ENCODE peak calls at places on chromosome 3, in nine cellular contexts. One of them, this sample, is unnamed.

GRCh38 chr3:129318921-129319320 is 40.3 kb downstream of the HMCES start:
- DNase-seq in iris pigment epithelial cell: no peak
- DNase-seq in GM03348: no peak
- DNase-seq in stimulated activated CD8-positive, alpha-beta memory T cell treated with anti-CD3 and anti-CD28 coated beads, Interleukin-12 subunit alpha, Interleukin-12 subunit beta, amount 100 ng/mL, for 4 hours: no peak
- DNase-seq in NCI-H460: no peak
- DNase-seq in iPS DF 19.7: no peak
- DNase-seq in activated CD4-positive, alpha-beta memory T cell treated with anti-CD3 and anti-CD28 coated beads, Interleukin-2, amount 10 ng/mL, durations not matched to agents 7 days and 5 days: no peak
- DNase-seq in posterior cingulate gyrus: no peak
- DNase-seq in hepatocyte: no peak
- DNase-seq in this sample: no peak

GRCh38 chr3:109081746-109082510 is 36.0 kb downstream of the MORC1 start:
- DNase-seq in iris pigment epithelial cell: peak
- DNase-seq in GM03348: peak
- DNase-seq in stimulated activated CD8-positive, alpha-beta memory T cell treated with anti-CD3 and anti-CD28 coated beads, Interleukin-12 subunit alpha, Interleukin-12 subunit beta, amount 100 ng/mL, for 4 hours: no peak
- DNase-seq in NCI-H460: no peak
- DNase-seq in iPS DF 19.7: peak
- DNase-seq in activated CD4-positive, alpha-beta memory T cell treated with anti-CD3 and anti-CD28 coated beads, Interleukin-2, amount 10 ng/mL, durations not matched to agents 7 days and 5 days: peak
- DNase-seq in posterior cingulate gyrus: no peak
- DNase-seq in hepatocyte: peak
- DNase-seq in this sample: peak

GRCh38 chr3:136883967-136884720 is 22.1 kb downstream of the NCK1 start:
- DNase-seq in iris pigment epithelial cell: no peak
- DNase-seq in GM03348: no peak
- DNase-seq in stimulated activated CD8-positive, alpha-beta memory T cell treated with anti-CD3 and anti-CD28 coated beads, Interleukin-12 subunit alpha, Interleukin-12 subunit beta, amount 100 ng/mL, for 4 hours: no peak
- DNase-seq in NCI-H460: no peak
- DNase-seq in iPS DF 19.7: no peak
- DNase-seq in activated CD4-positive, alpha-beta memory T cell treated with anti-CD3 and anti-CD28 coated beads, Interleukin-2, amount 10 ng/mL, durations not matched to agents 7 days and 5 days: no peak
- DNase-seq in posterior cingulate gyrus: no peak
- DNase-seq in hepatocyte: no peak
- DNase-seq in this sample: no peak

GRCh38 chr3:43723121-43723734 is 32.5 kb downstream of the ABHD5 start:
- DNase-seq in iris pigment epithelial cell: peak
- DNase-seq in GM03348: no peak
- DNase-seq in stimulated activated CD8-positive, alpha-beta memory T cell treated with anti-CD3 and anti-CD28 coated beads, Interleukin-12 subunit alpha, Interleukin-12 subunit beta, amount 100 ng/mL, for 4 hours: no peak
- DNase-seq in NCI-H460: no peak
- DNase-seq in iPS DF 19.7: no peak
- DNase-seq in activated CD4-positive, alpha-beta memory T cell treated with anti-CD3 and anti-CD28 coated beads, Interleukin-2, amount 10 ng/mL, durations not matched to agents 7 days and 5 days: no peak
- DNase-seq in posterior cingulate gyrus: no peak
- DNase-seq in hepatocyte: no peak
- DNase-seq in this sample: no peak

GRCh38 chr3:126550488-126551051 is 8.2 kb downstream of the C3orf22 start:
- DNase-seq in iris pigment epithelial cell: no peak
- DNase-seq in GM03348: no peak
- DNase-seq in stimulated activated CD8-positive, alpha-beta memory T cell treated with anti-CD3 and anti-CD28 coated beads, Interleukin-12 subunit alpha, Interleukin-12 subunit beta, amount 100 ng/mL, for 4 hours: no peak
- DNase-seq in NCI-H460: no peak
- DNase-seq in iPS DF 19.7: no peak
- DNase-seq in activated CD4-positive, alpha-beta memory T cell treated with anti-CD3 and anti-CD28 coated beads, Interleukin-2, amount 10 ng/mL, durations not matched to agents 7 days and 5 days: peak
- DNase-seq in posterior cingulate gyrus: no peak
- DNase-seq in hepatocyte: no peak
- DNase-seq in this sample: no peak

GRCh38 chr3:47586746-47587145 is 8.1 kb upstream of the CSPG5 start:
- DNase-seq in iris pigment epithelial cell: no peak
- DNase-seq in GM03348: no peak
- DNase-seq in stimulated activated CD8-positive, alpha-beta memory T cell treated with anti-CD3 and anti-CD28 coated beads, Interleukin-12 subunit alpha, Interleukin-12 subunit beta, amount 100 ng/mL, for 4 hours: no peak
- DNase-seq in NCI-H460: no peak
- DNase-seq in iPS DF 19.7: no peak
- DNase-seq in activated CD4-positive, alpha-beta memory T cell treated with anti-CD3 and anti-CD28 coated beads, Interleukin-2, amount 10 ng/mL, durations not matched to agents 7 days and 5 days: no peak
- DNase-seq in posterior cingulate gyrus: no peak
- DNase-seq in hepatocyte: no peak
- DNase-seq in this sample: no peak

GRCh38 chr3:151443583-151443982 is 17.3 kb downstream of the IGSF10 start:
- DNase-seq in iris pigment epithelial cell: peak
- DNase-seq in GM03348: no peak
- DNase-seq in stimulated activated CD8-positive, alpha-beta memory T cell treated with anti-CD3 and anti-CD28 coated beads, Interleukin-12 subunit alpha, Interleukin-12 subunit beta, amount 100 ng/mL, for 4 hours: no peak
- DNase-seq in NCI-H460: no peak
- DNase-seq in iPS DF 19.7: no peak
- DNase-seq in activated CD4-positive, alpha-beta memory T cell treated with anti-CD3 and anti-CD28 coated beads, Interleukin-2, amount 10 ng/mL, durations not matched to agents 7 days and 5 days: no peak
- DNase-seq in posterior cingulate gyrus: no peak
- DNase-seq in hepatocyte: peak
- DNase-seq in this sample: no peak

GRCh38 chr3:54733079-54733478 is 194.8 kb downstream of the LRTM1 start:
- DNase-seq in iris pigment epithelial cell: no peak
- DNase-seq in GM03348: no peak
- DNase-seq in stimulated activated CD8-positive, alpha-beta memory T cell treated with anti-CD3 and anti-CD28 coated beads, Interleukin-12 subunit alpha, Interleukin-12 subunit beta, amount 100 ng/mL, for 4 hours: no peak
- DNase-seq in NCI-H460: no peak
- DNase-seq in iPS DF 19.7: no peak
- DNase-seq in activated CD4-positive, alpha-beta memory T cell treated with anti-CD3 and anti-CD28 coated beads, Interleukin-2, amount 10 ng/mL, durations not matched to agents 7 days and 5 days: no peak
- DNase-seq in posterior cingulate gyrus: no peak
- DNase-seq in hepatocyte: no peak
- DNase-seq in this sample: no peak

GRCh38 chr3:190122198-190122771 is 1.6 kb upstream of the P3H2 start:
- DNase-seq in iris pigment epithelial cell: peak
- DNase-seq in GM03348: peak
- DNase-seq in stimulated activated CD8-positive, alpha-beta memory T cell treated with anti-CD3 and anti-CD28 coated beads, Interleukin-12 subunit alpha, Interleukin-12 subunit beta, amount 100 ng/mL, for 4 hours: no peak
- DNase-seq in NCI-H460: peak
- DNase-seq in iPS DF 19.7: no peak
- DNase-seq in activated CD4-positive, alpha-beta memory T cell treated with anti-CD3 and anti-CD28 coated beads, Interleukin-2, amount 10 ng/mL, durations not matched to agents 7 days and 5 days: no peak
- DNase-seq in posterior cingulate gyrus: no peak
- DNase-seq in hepatocyte: no peak
- DNase-seq in this sample: no peak

GRCh38 chr3:136281966-136282554 is 31.9 kb downstream of the PCCB start:
- DNase-seq in iris pigment epithelial cell: peak
- DNase-seq in GM03348: no peak
- DNase-seq in stimulated activated CD8-positive, alpha-beta memory T cell treated with anti-CD3 and anti-CD28 coated beads, Interleukin-12 subunit alpha, Interleukin-12 subunit beta, amount 100 ng/mL, for 4 hours: no peak
- DNase-seq in NCI-H460: no peak
- DNase-seq in iPS DF 19.7: no peak
- DNase-seq in activated CD4-positive, alpha-beta memory T cell treated with anti-CD3 and anti-CD28 coated beads, Interleukin-2, amount 10 ng/mL, durations not matched to agents 7 days and 5 days: no peak
- DNase-seq in posterior cingulate gyrus: no peak
- DNase-seq in hepatocyte: no peak
- DNase-seq in this sample: peak

GRCh38 chr3:37526511-37526910 is 335.2 kb upstream of the CTDSPL start:
- DNase-seq in iris pigment epithelial cell: peak
- DNase-seq in GM03348: peak
- DNase-seq in stimulated activated CD8-positive, alpha-beta memory T cell treated with anti-CD3 and anti-CD28 coated beads, Interleukin-12 subunit alpha, Interleukin-12 subunit beta, amount 100 ng/mL, for 4 hours: no peak
- DNase-seq in NCI-H460: no peak
- DNase-seq in iPS DF 19.7: no peak
- DNase-seq in activated CD4-positive, alpha-beta memory T cell treated with anti-CD3 and anti-CD28 coated beads, Interleukin-2, amount 10 ng/mL, durations not matched to agents 7 days and 5 days: no peak
- DNase-seq in posterior cingulate gyrus: no peak
- DNase-seq in hepatocyte: no peak
- DNase-seq in this sample: no peak

GRCh38 chr3:111998661-111999641 is at the start of gene TAGLN3:
- DNase-seq in iris pigment epithelial cell: peak
- DNase-seq in GM03348: peak
- DNase-seq in stimulated activated CD8-positive, alpha-beta memory T cell treated with anti-CD3 and anti-CD28 coated beads, Interleukin-12 subunit alpha, Interleukin-12 subunit beta, amount 100 ng/mL, for 4 hours: no peak
- DNase-seq in NCI-H460: no peak
- DNase-seq in iPS DF 19.7: no peak
- DNase-seq in activated CD4-positive, alpha-beta memory T cell treated with anti-CD3 and anti-CD28 coated beads, Interleukin-2, amount 10 ng/mL, durations not matched to agents 7 days and 5 days: no peak
- DNase-seq in posterior cingulate gyrus: peak
- DNase-seq in hepatocyte: peak
- DNase-seq in this sample: peak

GRCh38 chr3:197028711-197029510 is 706 bp downstream of the MELTF start:
- DNase-seq in iris pigment epithelial cell: no peak
- DNase-seq in GM03348: peak
- DNase-seq in stimulated activated CD8-positive, alpha-beta memory T cell treated with anti-CD3 and anti-CD28 coated beads, Interleukin-12 subunit alpha, Interleukin-12 subunit beta, amount 100 ng/mL, for 4 hours: no peak
- DNase-seq in NCI-H460: no peak
- DNase-seq in iPS DF 19.7: no peak
- DNase-seq in activated CD4-positive, alpha-beta memory T cell treated with anti-CD3 and anti-CD28 coated beads, Interleukin-2, amount 10 ng/mL, durations not matched to agents 7 days and 5 days: no peak
- DNase-seq in posterior cingulate gyrus: no peak
- DNase-seq in hepatocyte: no peak
- DNase-seq in this sample: peak

GRCh38 chr3:56323986-56324420 is 144.3 kb downstream of the ERC2 start:
- DNase-seq in iris pigment epithelial cell: peak
- DNase-seq in GM03348: peak
- DNase-seq in stimulated activated CD8-positive, alpha-beta memory T cell treated with anti-CD3 and anti-CD28 coated beads, Interleukin-12 subunit alpha, Interleukin-12 subunit beta, amount 100 ng/mL, for 4 hours: no peak
- DNase-seq in NCI-H460: no peak
- DNase-seq in iPS DF 19.7: no peak
- DNase-seq in activated CD4-positive, alpha-beta memory T cell treated with anti-CD3 and anti-CD28 coated beads, Interleukin-2, amount 10 ng/mL, durations not matched to agents 7 days and 5 days: no peak
- DNase-seq in posterior cingulate gyrus: no peak
- DNase-seq in hepatocyte: peak
- DNase-seq in this sample: no peak

GRCh38 chr3:45988804-45989203 is 6.8 kb downstream of the FYCO1 start:
- DNase-seq in iris pigment epithelial cell: peak
- DNase-seq in GM03348: peak
- DNase-seq in stimulated activated CD8-positive, alpha-beta memory T cell treated with anti-CD3 and anti-CD28 coated beads, Interleukin-12 subunit alpha, Interleukin-12 subunit beta, amount 100 ng/mL, for 4 hours: no peak
- DNase-seq in NCI-H460: no peak
- DNase-seq in iPS DF 19.7: no peak
- DNase-seq in activated CD4-positive, alpha-beta memory T cell treated with anti-CD3 and anti-CD28 coated beads, Interleukin-2, amount 10 ng/mL, durations not matched to agents 7 days and 5 days: no peak
- DNase-seq in posterior cingulate gyrus: no peak
- DNase-seq in hepatocyte: peak
- DNase-seq in this sample: no peak

GRCh38 chr3:17433866-17434265 is 308.6 kb downstream of the TBC1D5 start:
- DNase-seq in iris pigment epithelial cell: no peak
- DNase-seq in GM03348: no peak
- DNase-seq in stimulated activated CD8-positive, alpha-beta memory T cell treated with anti-CD3 and anti-CD28 coated beads, Interleukin-12 subunit alpha, Interleukin-12 subunit beta, amount 100 ng/mL, for 4 hours: no peak
- DNase-seq in NCI-H460: no peak
- DNase-seq in iPS DF 19.7: no peak
- DNase-seq in activated CD4-positive, alpha-beta memory T cell treated with anti-CD3 and anti-CD28 coated beads, Interleukin-2, amount 10 ng/mL, durations not matched to agents 7 days and 5 days: no peak
- DNase-seq in posterior cingulate gyrus: no peak
- DNase-seq in hepatocyte: no peak
- DNase-seq in this sample: no peak

GRCh38 chr3:113533534-113533892 is 1.2 kb downstream of the SIDT1 start:
- DNase-seq in iris pigment epithelial cell: no peak
- DNase-seq in GM03348: no peak
- DNase-seq in stimulated activated CD8-positive, alpha-beta memory T cell treated with anti-CD3 and anti-CD28 coated beads, Interleukin-12 subunit alpha, Interleukin-12 subunit beta, amount 100 ng/mL, for 4 hours: no peak
- DNase-seq in NCI-H460: no peak
- DNase-seq in iPS DF 19.7: no peak
- DNase-seq in activated CD4-positive, alpha-beta memory T cell treated with anti-CD3 and anti-CD28 coated beads, Interleukin-2, amount 10 ng/mL, durations not matched to agents 7 days and 5 days: peak
- DNase-seq in posterior cingulate gyrus: no peak
- DNase-seq in hepatocyte: no peak
- DNase-seq in this sample: peak

GRCh38 chr3:179333084-179333483 is 10.3 kb downstream of the ZNF639 start:
- DNase-seq in iris pigment epithelial cell: no peak
- DNase-seq in GM03348: no peak
- DNase-seq in stimulated activated CD8-positive, alpha-beta memory T cell treated with anti-CD3 and anti-CD28 coated beads, Interleukin-12 subunit alpha, Interleukin-12 subunit beta, amount 100 ng/mL, for 4 hours: no peak
- DNase-seq in NCI-H460: no peak
- DNase-seq in iPS DF 19.7: no peak
- DNase-seq in activated CD4-positive, alpha-beta memory T cell treated with anti-CD3 and anti-CD28 coated beads, Interleukin-2, amount 10 ng/mL, durations not matched to agents 7 days and 5 days: no peak
- DNase-seq in posterior cingulate gyrus: no peak
- DNase-seq in hepatocyte: no peak
- DNase-seq in this sample: no peak

GRCh38 chr3:30091611-30092135 is 514.7 kb upstream of the TGFBR2 start:
- DNase-seq in iris pigment epithelial cell: no peak
- DNase-seq in GM03348: no peak
- DNase-seq in stimulated activated CD8-positive, alpha-beta memory T cell treated with anti-CD3 and anti-CD28 coated beads, Interleukin-12 subunit alpha, Interleukin-12 subunit beta, amount 100 ng/mL, for 4 hours: no peak
- DNase-seq in NCI-H460: no peak
- DNase-seq in iPS DF 19.7: no peak
- DNase-seq in activated CD4-positive, alpha-beta memory T cell treated with anti-CD3 and anti-CD28 coated beads, Interleukin-2, amount 10 ng/mL, durations not matched to agents 7 days and 5 days: no peak
- DNase-seq in posterior cingulate gyrus: no peak
- DNase-seq in hepatocyte: no peak
- DNase-seq in this sample: no peak

GRCh38 chr3:168624892-168625291 is 529.2 kb upstream of the GOLIM4 start:
- DNase-seq in iris pigment epithelial cell: no peak
- DNase-seq in GM03348: no peak
- DNase-seq in stimulated activated CD8-positive, alpha-beta memory T cell treated with anti-CD3 and anti-CD28 coated beads, Interleukin-12 subunit alpha, Interleukin-12 subunit beta, amount 100 ng/mL, for 4 hours: no peak
- DNase-seq in NCI-H460: no peak
- DNase-seq in iPS DF 19.7: no peak
- DNase-seq in activated CD4-positive, alpha-beta memory T cell treated with anti-CD3 and anti-CD28 coated beads, Interleukin-2, amount 10 ng/mL, durations not matched to agents 7 days and 5 days: no peak
- DNase-seq in posterior cingulate gyrus: no peak
- DNase-seq in hepatocyte: no peak
- DNase-seq in this sample: no peak

GRCh38 chr3:27880969-27881892 is 159.1 kb upstream of the EOMES start:
- DNase-seq in iris pigment epithelial cell: no peak
- DNase-seq in GM03348: no peak
- DNase-seq in stimulated activated CD8-positive, alpha-beta memory T cell treated with anti-CD3 and anti-CD28 coated beads, Interleukin-12 subunit alpha, Interleukin-12 subunit beta, amount 100 ng/mL, for 4 hours: no peak
- DNase-seq in NCI-H460: no peak
- DNase-seq in iPS DF 19.7: no peak
- DNase-seq in activated CD4-positive, alpha-beta memory T cell treated with anti-CD3 and anti-CD28 coated beads, Interleukin-2, amount 10 ng/mL, durations not matched to agents 7 days and 5 days: peak
- DNase-seq in posterior cingulate gyrus: no peak
- DNase-seq in hepatocyte: no peak
- DNase-seq in this sample: no peak

GRCh38 chr3:127421943-127422662 is 134.3 kb upstream of the PRR20G start:
- DNase-seq in iris pigment epithelial cell: no peak
- DNase-seq in GM03348: no peak
- DNase-seq in stimulated activated CD8-positive, alpha-beta memory T cell treated with anti-CD3 and anti-CD28 coated beads, Interleukin-12 subunit alpha, Interleukin-12 subunit beta, amount 100 ng/mL, for 4 hours: no peak
- DNase-seq in NCI-H460: no peak
- DNase-seq in iPS DF 19.7: no peak
- DNase-seq in activated CD4-positive, alpha-beta memory T cell treated with anti-CD3 and anti-CD28 coated beads, Interleukin-2, amount 10 ng/mL, durations not matched to agents 7 days and 5 days: no peak
- DNase-seq in posterior cingulate gyrus: no peak
- DNase-seq in hepatocyte: no peak
- DNase-seq in this sample: peak

GRCh38 chr3:67593761-67594234 is 60.6 kb downstream of the SUCLG2 start:
- DNase-seq in iris pigment epithelial cell: peak
- DNase-seq in GM03348: peak
- DNase-seq in stimulated activated CD8-positive, alpha-beta memory T cell treated with anti-CD3 and anti-CD28 coated beads, Interleukin-12 subunit alpha, Interleukin-12 subunit beta, amount 100 ng/mL, for 4 hours: no peak
- DNase-seq in NCI-H460: no peak
- DNase-seq in iPS DF 19.7: peak
- DNase-seq in activated CD4-positive, alpha-beta memory T cell treated with anti-CD3 and anti-CD28 coated beads, Interleukin-2, amount 10 ng/mL, durations not matched to agents 7 days and 5 days: no peak
- DNase-seq in posterior cingulate gyrus: no peak
- DNase-seq in hepatocyte: no peak
- DNase-seq in this sample: no peak

GRCh38 chr3:42713747-42714146 is 11.1 kb upstream of the HHATL start:
- DNase-seq in iris pigment epithelial cell: no peak
- DNase-seq in GM03348: no peak
- DNase-seq in stimulated activated CD8-positive, alpha-beta memory T cell treated with anti-CD3 and anti-CD28 coated beads, Interleukin-12 subunit alpha, Interleukin-12 subunit beta, amount 100 ng/mL, for 4 hours: no peak
- DNase-seq in NCI-H460: no peak
- DNase-seq in iPS DF 19.7: no peak
- DNase-seq in activated CD4-positive, alpha-beta memory T cell treated with anti-CD3 and anti-CD28 coated beads, Interleukin-2, amount 10 ng/mL, durations not matched to agents 7 days and 5 days: no peak
- DNase-seq in posterior cingulate gyrus: no peak
- DNase-seq in hepatocyte: no peak
- DNase-seq in this sample: no peak

GRCh38 chr3:126472277-126473006 is 3.2 kb downstream of the ZXDC start:
- DNase-seq in iris pigment epithelial cell: peak
- DNase-seq in GM03348: peak
- DNase-seq in stimulated activated CD8-positive, alpha-beta memory T cell treated with anti-CD3 and anti-CD28 coated beads, Interleukin-12 subunit alpha, Interleukin-12 subunit beta, amount 100 ng/mL, for 4 hours: no peak
- DNase-seq in NCI-H460: peak
- DNase-seq in iPS DF 19.7: no peak
- DNase-seq in activated CD4-positive, alpha-beta memory T cell treated with anti-CD3 and anti-CD28 coated beads, Interleukin-2, amount 10 ng/mL, durations not matched to agents 7 days and 5 days: no peak
- DNase-seq in posterior cingulate gyrus: no peak
- DNase-seq in hepatocyte: peak
- DNase-seq in this sample: no peak

GRCh38 chr3:46824561-46824960 is 38.7 kb downstream of the MYL3 start:
- DNase-seq in iris pigment epithelial cell: no peak
- DNase-seq in GM03348: no peak
- DNase-seq in stimulated activated CD8-positive, alpha-beta memory T cell treated with anti-CD3 and anti-CD28 coated beads, Interleukin-12 subunit alpha, Interleukin-12 subunit beta, amount 100 ng/mL, for 4 hours: no peak
- DNase-seq in NCI-H460: no peak
- DNase-seq in iPS DF 19.7: no peak
- DNase-seq in activated CD4-positive, alpha-beta memory T cell treated with anti-CD3 and anti-CD28 coated beads, Interleukin-2, amount 10 ng/mL, durations not matched to agents 7 days and 5 days: no peak
- DNase-seq in posterior cingulate gyrus: no peak
- DNase-seq in hepatocyte: no peak
- DNase-seq in this sample: no peak

GRCh38 chr3:142888099-142888483 is 792 bp downstream of the PCOLCE2 start:
- DNase-seq in iris pigment epithelial cell: peak
- DNase-seq in GM03348: peak
- DNase-seq in stimulated activated CD8-positive, alpha-beta memory T cell treated with anti-CD3 and anti-CD28 coated beads, Interleukin-12 subunit alpha, Interleukin-12 subunit beta, amount 100 ng/mL, for 4 hours: no peak
- DNase-seq in NCI-H460: peak
- DNase-seq in iPS DF 19.7: no peak
- DNase-seq in activated CD4-positive, alpha-beta memory T cell treated with anti-CD3 and anti-CD28 coated beads, Interleukin-2, amount 10 ng/mL, durations not matched to agents 7 days and 5 days: no peak
- DNase-seq in posterior cingulate gyrus: no peak
- DNase-seq in hepatocyte: peak
- DNase-seq in this sample: no peak

GRCh38 chr3:177681852-177682251 is 484.6 kb upstream of the TBL1XR1 start:
- DNase-seq in iris pigment epithelial cell: no peak
- DNase-seq in GM03348: no peak
- DNase-seq in stimulated activated CD8-positive, alpha-beta memory T cell treated with anti-CD3 and anti-CD28 coated beads, Interleukin-12 subunit alpha, Interleukin-12 subunit beta, amount 100 ng/mL, for 4 hours: no peak
- DNase-seq in NCI-H460: no peak
- DNase-seq in iPS DF 19.7: no peak
- DNase-seq in activated CD4-positive, alpha-beta memory T cell treated with anti-CD3 and anti-CD28 coated beads, Interleukin-2, amount 10 ng/mL, durations not matched to agents 7 days and 5 days: no peak
- DNase-seq in posterior cingulate gyrus: no peak
- DNase-seq in hepatocyte: no peak
- DNase-seq in this sample: no peak

GRCh38 chr3:139541898-139542288 is 2.4 kb upstream of the RBP1 start:
- DNase-seq in iris pigment epithelial cell: no peak
- DNase-seq in GM03348: no peak
- DNase-seq in stimulated activated CD8-positive, alpha-beta memory T cell treated with anti-CD3 and anti-CD28 coated beads, Interleukin-12 subunit alpha, Interleukin-12 subunit beta, amount 100 ng/mL, for 4 hours: no peak
- DNase-seq in NCI-H460: no peak
- DNase-seq in iPS DF 19.7: no peak
- DNase-seq in activated CD4-positive, alpha-beta memory T cell treated with anti-CD3 and anti-CD28 coated beads, Interleukin-2, amount 10 ng/mL, durations not matched to agents 7 days and 5 days: no peak
- DNase-seq in posterior cingulate gyrus: no peak
- DNase-seq in hepatocyte: no peak
- DNase-seq in this sample: no peak

GRCh38 chr3:108091498-108092259 is 848 bp upstream of the CD47 start:
- DNase-seq in iris pigment epithelial cell: no peak
- DNase-seq in GM03348: no peak
- DNase-seq in stimulated activated CD8-positive, alpha-beta memory T cell treated with anti-CD3 and anti-CD28 coated beads, Interleukin-12 subunit alpha, Interleukin-12 subunit beta, amount 100 ng/mL, for 4 hours: no peak
- DNase-seq in NCI-H460: no peak
- DNase-seq in iPS DF 19.7: no peak
- DNase-seq in activated CD4-positive, alpha-beta memory T cell treated with anti-CD3 and anti-CD28 coated beads, Interleukin-2, amount 10 ng/mL, durations not matched to agents 7 days and 5 days: no peak
- DNase-seq in posterior cingulate gyrus: no peak
- DNase-seq in hepatocyte: peak
- DNase-seq in this sample: no peak

GRCh38 chr3:14474363-14475081 is 65.6 kb downstream of the GRIP2 start:
- DNase-seq in iris pigment epithelial cell: peak
- DNase-seq in GM03348: no peak
- DNase-seq in stimulated activated CD8-positive, alpha-beta memory T cell treated with anti-CD3 and anti-CD28 coated beads, Interleukin-12 subunit alpha, Interleukin-12 subunit beta, amount 100 ng/mL, for 4 hours: no peak
- DNase-seq in NCI-H460: no peak
- DNase-seq in iPS DF 19.7: no peak
- DNase-seq in activated CD4-positive, alpha-beta memory T cell treated with anti-CD3 and anti-CD28 coated beads, Interleukin-2, amount 10 ng/mL, durations not matched to agents 7 days and 5 days: no peak
- DNase-seq in posterior cingulate gyrus: no peak
- DNase-seq in hepatocyte: no peak
- DNase-seq in this sample: no peak

This sample was measured in GM13976.